ENCODE peak calls at places on chromosome 5, in four cellular contexts. One of them, this sample, is unnamed. For H3K4me1, the result is how much of the 10 kb centered on the place peaks cover.

GRCh38 chr5:115961413-115962238 is 649 bp upstream of the LVRN start:
- DNase-seq in CD4-positive, alpha-beta memory T cell: no peak
- DNase-seq in adrenal gland: no peak
- DNase-seq in heart right ventricle: peak
- DNase-seq in this sample: no peak

GRCh38 chr5:1542755-1543154 is 19.0 kb upstream of the LPCAT1 start:
- DNase-seq in CD4-positive, alpha-beta memory T cell: no peak
- DNase-seq in adrenal gland: no peak
- DNase-seq in heart right ventricle: no peak
- DNase-seq in this sample: peak

GRCh38 chr5:52881468-52881867 is 93.8 kb downstream of the ITGA1 start:
- DNase-seq in CD4-positive, alpha-beta memory T cell: no peak
- DNase-seq in adrenal gland: no peak
- DNase-seq in heart right ventricle: no peak
- DNase-seq in this sample: no peak

GRCh38 chr5:90135979-90136378 is 273.6 kb downstream of the CETN3 start:
- DNase-seq in CD4-positive, alpha-beta memory T cell: no peak
- DNase-seq in adrenal gland: no peak
- DNase-seq in heart right ventricle: no peak
- DNase-seq in this sample: no peak

GRCh38 chr5:83927140-83927733 is 206.6 kb upstream of the HAPLN1 start:
- DNase-seq in CD4-positive, alpha-beta memory T cell: peak
- DNase-seq in adrenal gland: peak
- DNase-seq in heart right ventricle: peak
- DNase-seq in this sample: peak

GRCh38 chr5:100186181-100186580 is 349.0 kb upstream of the FAM174A start:
- DNase-seq in CD4-positive, alpha-beta memory T cell: no peak
- DNase-seq in adrenal gland: no peak
- DNase-seq in heart right ventricle: no peak
- DNase-seq in this sample: no peak

GRCh38 chr5:41334758-41335157 is 121.4 kb upstream of the C6 start:
- DNase-seq in CD4-positive, alpha-beta memory T cell: no peak
- DNase-seq in adrenal gland: peak
- DNase-seq in heart right ventricle: peak
- DNase-seq in this sample: peak

GRCh38 chr5:124372457-124372856 is 374.0 kb downstream of the ZNF608 start:
- DNase-seq in CD4-positive, alpha-beta memory T cell: no peak
- DNase-seq in adrenal gland: no peak
- DNase-seq in heart right ventricle: no peak
- DNase-seq in this sample: peak

GRCh38 chr5:153490124-153491085 is at the start of gene GRIA1:
- DNase-seq in CD4-positive, alpha-beta memory T cell: no peak
- DNase-seq in adrenal gland: no peak
- DNase-seq in heart right ventricle: no peak
- DNase-seq in this sample: no peak

GRCh38 chr5:28575368-28575767 is 1537.0 kb upstream of the CDH9 start:
- DNase-seq in CD4-positive, alpha-beta memory T cell: no peak
- DNase-seq in adrenal gland: no peak
- DNase-seq in heart right ventricle: no peak
- DNase-seq in this sample: no peak

GRCh38 chr5:62578540-62578939 is at the start of gene LRRC70:
- DNase-seq in CD4-positive, alpha-beta memory T cell: peak
- DNase-seq in adrenal gland: no peak
- DNase-seq in heart right ventricle: no peak
- DNase-seq in this sample: no peak

GRCh38 chr5:86175224-86175623 is 442.5 kb upstream of the COX7C start:
- DNase-seq in CD4-positive, alpha-beta memory T cell: no peak
- DNase-seq in adrenal gland: no peak
- DNase-seq in heart right ventricle: no peak
- DNase-seq in this sample: no peak

GRCh38 chr5:77430726-77431125 is 61.4 kb downstream of the WDR41 start:
- DNase-seq in CD4-positive, alpha-beta memory T cell: no peak
- DNase-seq in adrenal gland: no peak
- DNase-seq in heart right ventricle: no peak
- DNase-seq in this sample: no peak

GRCh38 chr5:59188415-59189225 is 605.7 kb downstream of the RAB3C start:
- DNase-seq in CD4-positive, alpha-beta memory T cell: peak
- DNase-seq in adrenal gland: peak
- DNase-seq in heart right ventricle: peak
- DNase-seq in this sample: peak

DNA sequence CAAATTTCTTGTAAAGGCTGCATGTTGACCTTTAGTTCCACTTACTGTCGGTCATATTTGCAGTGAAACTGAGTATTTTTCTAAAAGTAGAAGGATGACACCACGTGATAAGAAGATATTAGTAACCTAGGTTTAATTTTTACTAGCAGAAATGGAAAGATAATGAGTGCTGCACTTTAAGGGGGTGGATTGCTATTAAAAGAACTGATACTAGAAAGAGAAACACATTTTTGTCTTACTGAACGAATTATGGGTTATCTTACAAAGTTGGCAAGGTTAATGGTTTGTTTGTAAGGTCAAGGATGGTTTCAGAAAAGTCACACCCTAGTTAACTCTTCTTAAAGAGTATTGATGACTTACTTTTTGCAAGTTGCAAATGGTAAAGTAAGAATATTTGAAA is 2.4 kb downstream of the MACIR start:
- DNase-seq in CD4-positive, alpha-beta memory T cell: no peak
- DNase-seq in adrenal gland: no peak
- DNase-seq in heart right ventricle: no peak
- DNase-seq in this sample: no peak
- H3K4me3 ChIP-seq in CD4-positive, alpha-beta memory T cell: no peak
- H3K4me3 ChIP-seq in adrenal gland: no peak
- H3K4me3 ChIP-seq in heart right ventricle: no peak
- H3K4me3 ChIP-seq in this sample: no peak

GRCh38 chr5:139276426-139276825 is 17.1 kb upstream of the MATR3 start:
- DNase-seq in CD4-positive, alpha-beta memory T cell: no peak
- DNase-seq in adrenal gland: no peak
- DNase-seq in heart right ventricle: no peak
- DNase-seq in this sample: no peak
- H3K4me1 ChIP-seq in CD4-positive, alpha-beta memory T cell: half or more
- H3K4me1 ChIP-seq in adrenal gland: under half
- H3K4me1 ChIP-seq in heart right ventricle: under half
- H3K4me1 ChIP-seq in this sample: under half

GRCh38 chr5:72584466-72584865 is 77.3 kb upstream of the ZNF366 start:
- DNase-seq in CD4-positive, alpha-beta memory T cell: no peak
- DNase-seq in adrenal gland: no peak
- DNase-seq in heart right ventricle: no peak
- DNase-seq in this sample: no peak
- H3K4me3 ChIP-seq in CD4-positive, alpha-beta memory T cell: no peak
- H3K4me3 ChIP-seq in adrenal gland: no peak
- H3K4me3 ChIP-seq in heart right ventricle: no peak
- H3K4me3 ChIP-seq in this sample: no peak

DNA sequence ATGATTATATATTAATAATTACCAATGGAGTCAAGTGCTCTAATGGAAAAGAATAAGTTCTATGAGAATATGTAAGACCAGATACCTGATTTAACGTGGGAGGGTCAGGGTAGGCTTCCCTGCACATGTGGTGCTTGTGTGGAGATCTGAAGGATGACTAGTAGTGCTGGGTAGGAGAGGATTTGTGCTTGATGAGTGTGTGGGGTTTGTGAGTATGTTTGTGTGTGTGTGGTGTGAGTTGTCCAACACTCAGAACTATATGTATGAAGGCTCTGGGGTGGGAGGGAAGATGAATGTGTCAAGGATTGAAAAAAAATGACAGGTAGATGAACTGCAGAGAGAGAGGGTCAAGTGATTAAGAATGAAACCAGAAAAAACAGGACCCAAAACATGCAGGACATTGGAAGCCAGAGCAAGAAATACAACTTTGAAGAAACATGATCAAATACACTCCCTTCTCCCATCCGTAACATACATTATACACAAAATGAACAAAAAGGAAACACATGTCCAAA is 154.6 kb upstream of the NR3C1 start:
- DNase-seq in CD4-positive, alpha-beta memory T cell: no peak
- DNase-seq in adrenal gland: no peak
- DNase-seq in heart right ventricle: no peak
- DNase-seq in this sample: no peak
- H3K4me1 ChIP-seq in CD4-positive, alpha-beta memory T cell: under half
- H3K4me1 ChIP-seq in adrenal gland: under half
- H3K4me1 ChIP-seq in heart right ventricle: under half
- H3K4me1 ChIP-seq in this sample: under half

GRCh38 chr5:80068775-80069174 is 33.6 kb downstream of the THBS4 start:
- DNase-seq in CD4-positive, alpha-beta memory T cell: no peak
- DNase-seq in adrenal gland: no peak
- DNase-seq in heart right ventricle: no peak
- DNase-seq in this sample: no peak
- H3K4me3 ChIP-seq in CD4-positive, alpha-beta memory T cell: no peak
- H3K4me3 ChIP-seq in adrenal gland: no peak
- H3K4me3 ChIP-seq in heart right ventricle: no peak
- H3K4me3 ChIP-seq in this sample: no peak

GRCh38 chr5:198941-199820 is 7.9 kb downstream of the LRRC14B start:
- DNase-seq in CD4-positive, alpha-beta memory T cell: no peak
- DNase-seq in adrenal gland: peak
- DNase-seq in heart right ventricle: no peak
- DNase-seq in this sample: no peak
- H3K4me1 ChIP-seq in CD4-positive, alpha-beta memory T cell: under half
- H3K4me1 ChIP-seq in adrenal gland: under half
- H3K4me1 ChIP-seq in heart right ventricle: under half
- H3K4me1 ChIP-seq in this sample: under half

GRCh38 chr5:180208038-180208434 is 975 bp downstream of the RASGEF1C start:
- DNase-seq in CD4-positive, alpha-beta memory T cell: no peak
- DNase-seq in adrenal gland: no peak
- DNase-seq in heart right ventricle: no peak
- DNase-seq in this sample: no peak
- H3K4me3 ChIP-seq in CD4-positive, alpha-beta memory T cell: no peak
- H3K4me3 ChIP-seq in adrenal gland: no peak
- H3K4me3 ChIP-seq in heart right ventricle: no peak
- H3K4me3 ChIP-seq in this sample: no peak

GRCh38 chr5:150444770-150445169 is 4.8 kb downstream of the RPS14 start:
- DNase-seq in CD4-positive, alpha-beta memory T cell: no peak
- DNase-seq in adrenal gland: no peak
- DNase-seq in heart right ventricle: no peak
- DNase-seq in this sample: no peak

GRCh38 chr5:150447188-150447587 is 2.4 kb downstream of the RPS14 start:
- DNase-seq in CD4-positive, alpha-beta memory T cell: no peak
- DNase-seq in adrenal gland: no peak
- DNase-seq in heart right ventricle: no peak
- DNase-seq in this sample: no peak

GRCh38 chr5:150446103-150446502 is 3.4 kb downstream of the RPS14 start:
- DNase-seq in CD4-positive, alpha-beta memory T cell: no peak
- DNase-seq in adrenal gland: no peak
- DNase-seq in heart right ventricle: no peak
- DNase-seq in this sample: no peak

GRCh38 chr5:150448353-150448752 is 1.2 kb downstream of the RPS14 start:
- DNase-seq in CD4-positive, alpha-beta memory T cell: no peak
- DNase-seq in adrenal gland: no peak
- DNase-seq in heart right ventricle: no peak
- DNase-seq in this sample: no peak

GRCh38 chr5:150446583-150446982 is 3.0 kb downstream of the RPS14 start:
- DNase-seq in CD4-positive, alpha-beta memory T cell: no peak
- DNase-seq in adrenal gland: no peak
- DNase-seq in heart right ventricle: no peak
- DNase-seq in this sample: no peak
- H3K4me1 ChIP-seq in CD4-positive, alpha-beta memory T cell: under half
- H3K4me1 ChIP-seq in adrenal gland: under half
- H3K4me1 ChIP-seq in heart right ventricle: under half
- H3K4me1 ChIP-seq in this sample: under half

This sample was measured in uterus.